ENCODE peak calls at places on chromosomes 16 and 17, in ten cellular contexts. J is CD4-positive, CD25-positive, alpha-beta regulatory T cell; V is H9; F is HCT116; Z is CD8-positive, alpha-beta T cell; P is heart right ventricle; D is right atrium auricular region; I is mammary epithelial cell; G is RWPE1; U is endodermal cell. Y is an unnamed sample.
A peak's percentile ranks its signal among the peaks of the same experiment; 100 is the strongest.

GRCh38 chr16:51940183-51940582 is 606.8 kb downstream of the TOX3 start:
- DNase-seq in D (no peak), U (no peak), I (no peak), F (no peak), J (no peak), V (no peak), G (no peak), Z (no peak), P (no peak), Y (no peak)

GRCh38 chr17:74546586-74546985 is 671 bp upstream of the CD300C start:
- DNase-seq in G (no peak), V (no peak), D (no peak), U (no peak), F (no peak), P (no peak), Z (no peak), I (no peak), J (no peak), Y (no peak)

GRCh38 chr17:77948690-77949114 is 9.8 kb upstream of the TNRC6C start:
- DNase-seq in P (peak; percentile 19), U (peak; percentile 83), J (no peak), G (peak; percentile 35), F (peak; percentile 51), V (peak; percentile 70), Z (no peak), D (no peak), I (peak; percentile 49), Y (no peak)

GRCh38 chr17:38353084-38353604 is 1.5 kb downstream of the SOCS7 start:
- DNase-seq in D (no peak), F (no peak), G (no peak), V (no peak), I (no peak), U (no peak), Z (no peak), J (no peak), P (no peak), Y (no peak)

GRCh38 chr17:82531431-82531881 is 11.9 kb downstream of the FOXK2 start:
- DNase-seq in U (no peak), V (no peak), P (no peak), J (no peak), G (no peak), Z (no peak), D (no peak), I (peak; percentile 61), F (no peak), Y (no peak)

GRCh38 chr16:75566889-75567255 is 693 bp downstream of the GABARAPL2 start:
- DNase-seq in D (no peak), I (no peak), Z (no peak), P (no peak), J (peak; percentile 15), G (peak; percentile 12), U (peak; percentile 62), F (no peak), V (no peak), Y (peak; percentile 63)

GRCh38 chr17:17890773-17891759 is 54.3 kb upstream of the SREBF1 start:
- DNase-seq in V (peak; percentile 84), J (peak; percentile 62), F (peak; percentile 53), G (peak; percentile 73), I (peak; percentile 57), U (peak; percentile 93), P (peak; percentile 42), D (no peak), Z (peak; percentile 30), Y (peak; percentile 50)

GRCh38 chr16:83682126-83682857 is 125.5 kb upstream of the HSBP1 start:
- DNase-seq in D (no peak), P (no peak), Z (no peak), U (no peak), G (no peak), J (no peak), V (no peak), F (no peak), I (no peak), Y (no peak)

GRCh38 chr16:84052071-84052622 is 9.6 kb upstream of the SLC38A8 start:
- DNase-seq in U (peak; percentile 35), D (no peak), F (no peak), I (no peak), Z (no peak), V (peak; percentile 25), G (no peak), J (no peak), P (no peak), Y (no peak)

GRCh38 chr16:10408824-10409381 is 23.0 kb downstream of the ATF7IP2 start:
- DNase-seq in D (no peak), I (no peak), U (no peak), F (no peak), Z (no peak), P (no peak), J (no peak), V (no peak), G (no peak), Y (no peak)

GRCh38 chr16:77214411-77215138 is 15.4 kb downstream of the SYCE1L start:
- DNase-seq in Z (no peak), V (no peak), D (peak; percentile 50), U (no peak), G (no peak), I (no peak), J (no peak), P (no peak), F (no peak), Y (no peak)

GRCh38 chr17:2053380-2054261 is 1.3 kb upstream of the HIC1 start:
- DNase-seq in P (peak; percentile 76), D (peak; percentile 85), Z (peak; percentile 81), U (peak; percentile 95), F (no peak), J (peak; percentile 76), G (no peak), V (peak; percentile 87), I (peak; percentile 41), Y (peak; percentile 85)

GRCh38 chr17:51166987-51167931 is 1.0 kb downstream of the NME2 start:
- DNase-seq in V (peak; percentile 73), U (peak; percentile 90), D (peak; percentile 21), F (no peak), J (peak; percentile 62), Z (peak; percentile 67), G (peak; percentile 83), P (peak; percentile 16), I (peak; percentile 36), Y (peak; percentile 71)

GRCh38 chr16:68985268-68985667 is 120.2 kb upstream of the HAS3 start:
- DNase-seq in J (no peak), P (no peak), Z (no peak), F (no peak), V (no peak), D (no peak), I (no peak), G (no peak), U (no peak), Y (no peak)
- H3K27ac ChIP-seq in J (no peak overlapping the region), P (no peak overlapping the region), Z (no peak overlapping the region), F (peak overlapping the region; percentile 49), V (no peak overlapping the region), D (no peak overlapping the region), I (peak overlapping the region; percentile 94), G (peak overlapping the region; percentile 91), U (no peak overlapping the region), Y (no peak overlapping the region)

GRCh38 chr17:33266116-33266515 is 27.0 kb downstream of the ASIC2 start:
- DNase-seq in P (no peak), Z (no peak), D (no peak), J (no peak), U (no peak), I (no peak), F (no peak), V (no peak), G (no peak), Y (no peak)
- H3K27ac ChIP-seq in P (no peak overlapping the region), Z (no peak overlapping the region), D (no peak overlapping the region), J (no peak overlapping the region), U (no peak overlapping the region), I (no peak overlapping the region), F (no peak overlapping the region), V (no peak overlapping the region), G (no peak overlapping the region), Y (no peak overlapping the region)

GRCh38 chr16:89355686-89356085 is 134.7 kb downstream of the ANKRD11 start:
- DNase-seq in J (no peak), D (no peak), P (no peak), G (no peak), U (no peak), Z (no peak), F (no peak), V (no peak), I (no peak), Y (no peak)

GRCh38 chr16:89357055-89357454 is 133.3 kb downstream of the ANKRD11 start:
- DNase-seq in V (peak; percentile 66), F (no peak), U (peak; percentile 83), J (no peak), Z (peak; percentile 54), I (peak; percentile 49), D (no peak), G (peak; percentile 59), P (no peak), Y (no peak)

GRCh38 chr16:89357460-89357859 is 132.9 kb downstream of the ANKRD11 start:
- DNase-seq in Z (no peak), I (no peak), J (no peak), F (no peak), G (no peak), U (peak; percentile 70), V (peak; percentile 63), P (peak; percentile 68), D (no peak), Y (no peak)

GRCh38 chr16:89354325-89354724 is 136.0 kb downstream of the ANKRD11 start:
- DNase-seq in I (no peak), P (no peak), V (no peak), F (no peak), J (no peak), U (no peak), D (no peak), G (no peak), Z (no peak), Y (peak; percentile 66)

GRCh38 chr16:89355036-89355435 is 135.3 kb downstream of the ANKRD11 start:
- DNase-seq in P (no peak), J (no peak), U (no peak), D (no peak), G (no peak), I (no peak), Z (no peak), F (no peak), V (no peak), Y (no peak)
- H3K27ac ChIP-seq in P (no peak overlapping the region), J (no peak overlapping the region), U (no peak overlapping the region), D (peak overlapping the region; percentile 73), G (peak overlapping the region; percentile 78), I (no peak overlapping the region), Z (no peak overlapping the region), F (no peak overlapping the region), V (no peak overlapping the region), Y (peak overlapping the region; percentile 59)

GRCh38 chr17:79305376-79305775 is 230.8 kb downstream of the ENGASE start:
- DNase-seq in F (no peak), P (no peak), I (no peak), Z (no peak), J (no peak), G (no peak), U (no peak), D (no peak), V (no peak), Y (no peak)

GRCh38 chr17:79304907-79305306 is 230.3 kb downstream of the ENGASE start:
- DNase-seq in U (peak; percentile 86), Z (no peak), G (no peak), P (no peak), D (no peak), V (peak; percentile 69), F (no peak), J (no peak), I (no peak), Y (no peak)

GRCh38 chr17:79303641-79304205 is 229.1 kb downstream of the ENGASE start:
- DNase-seq in V (no peak), G (no peak), J (no peak), F (no peak), P (no peak), D (no peak), U (no peak), I (no peak), Z (no peak), Y (no peak)

GRCh38 chr17:79306688-79307323 is 232.2 kb downstream of the ENGASE start:
- DNase-seq in J (no peak), P (peak; percentile 45), V (no peak), U (no peak), F (no peak), D (no peak), I (no peak), G (no peak), Z (no peak), Y (peak; percentile 73)

GRCh38 chr17:79305831-79306687 is 231.4 kb downstream of the ENGASE start:
- DNase-seq in D (no peak), Z (no peak), F (no peak), J (no peak), G (no peak), P (peak; percentile 6), V (no peak), U (no peak), I (no peak), Y (peak; percentile 50)
- H3K27ac ChIP-seq in D (no peak overlapping the region), Z (no peak overlapping the region), F (no peak overlapping the region), J (no peak overlapping the region), G (no peak overlapping the region), P (peak overlapping the region; percentile 26), V (no peak overlapping the region), U (peak overlapping the region; percentile 49), I (no peak overlapping the region), Y (no peak overlapping the region)